ENCODE peak calls at places on chromosomes 5 and 9, in seven cellular contexts. U is SK-N-SH treated with all-trans-retinoic acid at 6 μM for 48 hours, S is RWPE2, L is HCT116, J is gastrocnemius medialis, Z is pancreas, H is K562. D is an unnamed sample.

GRCh38 chr9:134182554-134183219 is 18.3 kb upstream of the RNU6ATAC start:
- ATAC-seq in U (no peak), S (no peak), L (no peak), J (peak; percentile 57), Z (peak; percentile 37), H (no peak), D (peak; percentile 83)

GRCh38 chr5:107772418-107773310 is 101.9 kb upstream of the EFNA5 start:
- ATAC-seq in U (no peak), S (peak; percentile 23), L (no peak), J (no peak), Z (no peak), H (no peak), D (no peak)

GRCh38 chr9:111943200-111943599 is 46.6 kb downstream of the UGCG start:
- ATAC-seq in U (no peak), S (no peak), L (no peak), J (no peak), Z (no peak), H (no peak), D (no peak)

GRCh38 chr9:114367823-114368609 is 19.8 kb downstream of the AKNA start:
- ATAC-seq in U (no peak), S (no peak), L (no peak), J (no peak), Z (no peak), H (no peak), D (no peak)

GRCh38 chr9:77018058-77019009 is 1.1 kb upstream of the FOXB2 start:
- ATAC-seq in U (peak; percentile 21), S (peak; percentile 44), L (no peak), J (no peak), Z (peak; percentile 6), H (no peak), D (no peak)

GRCh38 chr5:9924614-9925013 is 294.5 kb upstream of the TAS2R1 start:
- ATAC-seq in U (peak; percentile 80), S (peak; percentile 95), L (no peak), J (no peak), Z (no peak), H (no peak), D (peak; percentile 98)

GRCh38 chr5:139104577-139105271 is 93.4 kb downstream of the SIL1 start:
- ATAC-seq in U (peak; percentile 61), S (peak; percentile 26), L (no peak), J (peak; percentile 69), Z (peak; percentile 51), H (no peak), D (peak; percentile 93)

GRCh38 chr5:1317921-1318565 is 23.2 kb upstream of the TERT start:
- ATAC-seq in U (no peak), S (no peak), L (no peak), J (no peak), Z (no peak), H (no peak), D (no peak)

GRCh38 chr5:148776780-148777179 is 49.6 kb upstream of the ADRB2 start:
- ATAC-seq in U (peak; percentile 95), S (peak; percentile 100), L (peak; percentile 99), J (no peak), Z (no peak), H (no peak), D (peak; percentile 100)

GRCh38 chr5:72452515-72453259 is 54.5 kb downstream of the ZNF366 start:
- ATAC-seq in U (peak; percentile 85), S (peak; percentile 96), L (peak; percentile 81), J (peak; percentile 93), Z (peak; percentile 91), H (no peak), D (peak; percentile 61)

GRCh38 chr5:16726538-16726946 is 109.7 kb upstream of the RETREG1 start:
- ATAC-seq in U (no peak), S (no peak), L (no peak), J (peak; percentile 39), Z (no peak), H (no peak), D (peak; percentile 37)

GRCh38 chr9:136714096-136714875 is 1.9 kb downstream of the DIPK1B start:
- ATAC-seq in U (no peak), S (no peak), L (no peak), J (peak; percentile 46), Z (no peak), H (no peak), D (peak; percentile 21)

GRCh38 chr9:118651511-118651910 is 717.7 kb downstream of the BRINP1 start:
- ATAC-seq in U (no peak), S (peak; percentile 70), L (no peak), J (no peak), Z (no peak), H (no peak), D (peak; percentile 75)

GRCh38 chr5:171316258-171317121 is 7.4 kb downstream of the TLX3 start:
- ATAC-seq in U (no peak), S (peak; percentile 49), L (no peak), J (no peak), Z (peak; percentile 81), H (no peak), D (no peak)